ENCODE peak calls at places on chromosomes 13 and 19, in ten cellular contexts. Q is mesothelial cell of epicardium; O is fibroblast of lung; D is astrocyte of the spinal cord; S is SK-N-SH; C is neural progenitor cell; E is HTR-8/SVneo; J is activated naive CD4-positive, alpha-beta T cell treated with Interleukin-2 at 50 U/mL for 16 hours; A is astrocyte of the hippocampus; N is stimulated activated CD4-positive, alpha-beta T cell treated with anti-CD3 and anti-CD28 coated beads, Interleukin-2, amount 100 ng/mL, for 24 hours. U is an unnamed sample.

GRCh38 chr19:5831152-5831551 is 8.3 kb downstream of the FUT6 start:
- DNase-seq in J (no peak), Q (no peak), E (no peak), N (no peak), D (no peak), C (no peak), S (no peak), O (no peak), A (no peak), U (no peak)

GRCh38 chr19:41570639-41571112 is 5.3 kb upstream of the CEACAM21 start:
- DNase-seq in O (peak), S (peak), D (peak), A (peak), N (peak), E (peak), Q (no peak), C (peak), J (peak), U (peak)

GRCh38 chr13:49669735-49670309 is 21.5 kb downstream of the EBPL start:
- DNase-seq in J (peak), Q (peak), O (peak), E (peak), S (peak), N (peak), A (peak), C (peak), D (peak), U (peak)

GRCh38 chr13:41459754-41460111 is 2.4 kb downstream of the RGCC start:
- DNase-seq in N (no peak), S (no peak), D (no peak), J (no peak), Q (no peak), A (no peak), C (no peak), O (no peak), E (no peak), U (no peak)

GRCh38 chr19:4877753-4878490 is 10.5 kb upstream of the PLIN3 start:
- DNase-seq in D (peak), Q (no peak), S (peak), E (no peak), N (no peak), C (peak), J (no peak), O (no peak), A (peak), U (peak)

GRCh38 chr13:24232474-24232873 is 72.0 kb downstream of the SPATA13 start:
- DNase-seq in A (no peak), S (no peak), C (no peak), D (no peak), E (no peak), N (no peak), J (no peak), Q (no peak), O (no peak), U (no peak)

GRCh38 chr13:23771966-23772365 is 117.2 kb downstream of the MIPEP start:
- DNase-seq in S (no peak), E (no peak), J (no peak), N (no peak), A (no peak), Q (no peak), C (no peak), D (no peak), O (peak), U (no peak)

GRCh38 chr13:39144941-39145533 is 106.8 kb downstream of the NHLRC3 start:
- DNase-seq in C (peak), O (peak), J (peak), A (peak), S (peak), D (peak), E (peak), Q (peak), N (peak), U (no peak)

GRCh38 chr19:5661483-5661882 is 18.8 kb downstream of the MICOS13 start:
- DNase-seq in Q (no peak), A (no peak), S (no peak), C (no peak), D (no peak), O (no peak), J (no peak), N (no peak), E (no peak), U (no peak)

GRCh38 chr19:48415395-48415794 is 21.9 kb downstream of the GRIN2D start:
- DNase-seq in E (no peak), A (peak), D (peak), J (peak), Q (no peak), N (peak), C (peak), S (peak), O (peak), U (no peak)

GRCh38 chr13:37806666-37807065 is 62.9 kb downstream of the TRPC4 start:
- DNase-seq in A (no peak), J (no peak), E (no peak), S (no peak), D (no peak), C (no peak), N (no peak), Q (no peak), O (no peak), U (no peak)

GRCh38 chr19:35055715-35056179 is 14.2 kb downstream of the HPN start:
- DNase-seq in Q (no peak), J (no peak), S (no peak), D (no peak), N (no peak), C (peak), E (no peak), O (no peak), A (no peak), U (no peak)

GRCh38 chr13:101919541-101920306 is 467.2 kb downstream of the ITGBL1 start:
- DNase-seq in J (no peak), D (peak), A (peak), C (peak), Q (peak), S (peak), N (no peak), E (peak), O (peak), U (no peak)

GRCh38 chr13:23673354-23673753 is 103.1 kb downstream of the TNFRSF19 start:
- DNase-seq in O (peak), A (peak), C (no peak), N (no peak), S (no peak), J (no peak), Q (no peak), D (peak), E (peak), U (no peak)

GRCh38 chr13:26529441-26529840 is 28.0 kb upstream of the WASF3 start:
- DNase-seq in C (peak), J (no peak), Q (peak), D (peak), S (no peak), O (peak), N (peak), A (peak), E (peak), U (no peak)

GRCh38 chr13:89737051-89737450 is 1610.4 kb upstream of the MIR17HG start:
- DNase-seq in C (no peak), A (no peak), D (no peak), E (no peak), S (no peak), N (no peak), J (no peak), O (no peak), Q (no peak), U (no peak)